ENCODE peak calls at places on chromosome 13, in eight cellular contexts. T is tibial nerve, P is fibroblast of mammary gland, K is fibroblast of villous mesenchyme, A is SK-N-SH, O is thoracic aorta, L is epithelial cell of esophagus, C is mucosa of descending colon. F is an unnamed sample.

GRCh38 chr13:109389456-109389855 is 396.9 kb downstream of the IRS2 start:
- DNase-seq in T (no peak), P (peak; percentile 59), K (no peak), A (no peak), O (no peak), L (no peak), C (no peak), F (peak; percentile 30)

GRCh38 chr13:75792526-75793187 is 156.5 kb downstream of the LMO7 start:
- DNase-seq in T (no peak), P (no peak), K (peak; percentile 60), A (no peak), O (no peak), L (no peak), C (no peak), F (no peak)

GRCh38 chr13:76903544-76904162 is 17.4 kb upstream of the KCTD12 start:
- DNase-seq in T (peak; percentile 63), P (peak; percentile 83), K (peak; percentile 85), A (peak; percentile 73), O (no peak), L (peak; percentile 86), C (peak; percentile 81), F (peak; percentile 82)

GRCh38 chr13:18978447-18978846 is 203.2 kb downstream of the TUBA3C start:
- DNase-seq in T (no peak), P (no peak), K (no peak), A (no peak), O (no peak), L (no peak), C (no peak), F (no peak)

GRCh38 chr13:41465215-41465907 is 8.0 kb downstream of the RGCC start:
- DNase-seq in T (no peak), P (peak; percentile 91), K (peak; percentile 65), A (no peak), O (no peak), L (peak; percentile 87), C (peak; percentile 68), F (no peak)

GRCh38 chr13:33375421-33375820 is 89.9 kb upstream of the STARD13 start:
- DNase-seq in T (no peak), P (no peak), K (no peak), A (no peak), O (no peak), L (no peak), C (no peak), F (no peak)

GRCh38 chr13:113982296-113982661 is 8.4 kb upstream of the C13orf46 start:
- DNase-seq in T (no peak), P (no peak), K (no peak), A (no peak), O (no peak), L (no peak), C (no peak), F (no peak)

GRCh38 chr13:46631184-46631542 is 78.2 kb downstream of the LRCH1 start:
- DNase-seq in T (no peak), P (no peak), K (no peak), A (no peak), O (no peak), L (no peak), C (no peak), F (no peak)

GRCh38 chr13:64758520-64758919 is 2471.6 kb downstream of the PCDH9 start:
- DNase-seq in T (no peak), P (no peak), K (no peak), A (no peak), O (no peak), L (peak; percentile 3), C (no peak), F (no peak)

GRCh38 chr13:32824671-32825070 is 191.6 kb upstream of the KL start:
- DNase-seq in T (no peak), P (peak; percentile 89), K (peak; percentile 93), A (no peak), O (no peak), L (peak; percentile 92), C (no peak), F (no peak)

GRCh38 chr13:60335531-60335930 is 61.5 kb upstream of the TDRD3 start:
- DNase-seq in T (no peak), P (peak; percentile 23), K (peak; percentile 16), A (no peak), O (no peak), L (peak; percentile 20), C (no peak), F (no peak)

GRCh38 chr13:48038763-48039162 is 1.2 kb downstream of the NUDT15 start:
- DNase-seq in T (no peak), P (no peak), K (no peak), A (peak; percentile 3), O (no peak), L (peak; percentile 32), C (no peak), F (no peak)

GRCh38 chr13:27339299-27339698 is 68.7 kb downstream of the RASL11A start:
- DNase-seq in T (peak; percentile 29), P (peak; percentile 54), K (peak; percentile 54), A (peak; percentile 61), O (no peak), L (peak; percentile 64), C (peak; percentile 68), F (no peak)
- TF ChIP-seq CTCF in T (peak; percentile 12), P (peak; percentile 73), K (peak; percentile 67), A (peak; percentile 62), O (no peak), L (peak; percentile 65), C (peak; percentile 28), F (peak; percentile 40)

GRCh38 chr13:73056054-73056962 is 2.5 kb upstream of the KLF5 start:
- DNase-seq in T (no peak), P (peak; percentile 80), K (peak; percentile 77), A (no peak), O (no peak), L (peak; percentile 76), C (no peak), F (no peak)
- H3K4me3 ChIP-seq in T (no peak overlapping the region), P (no peak overlapping the region), K (no peak overlapping the region), A (no peak overlapping the region), O (no peak overlapping the region), L (peak overlapping the region; percentile 47), C (peak overlapping the region; percentile 1), F (no peak overlapping the region)

DNA sequence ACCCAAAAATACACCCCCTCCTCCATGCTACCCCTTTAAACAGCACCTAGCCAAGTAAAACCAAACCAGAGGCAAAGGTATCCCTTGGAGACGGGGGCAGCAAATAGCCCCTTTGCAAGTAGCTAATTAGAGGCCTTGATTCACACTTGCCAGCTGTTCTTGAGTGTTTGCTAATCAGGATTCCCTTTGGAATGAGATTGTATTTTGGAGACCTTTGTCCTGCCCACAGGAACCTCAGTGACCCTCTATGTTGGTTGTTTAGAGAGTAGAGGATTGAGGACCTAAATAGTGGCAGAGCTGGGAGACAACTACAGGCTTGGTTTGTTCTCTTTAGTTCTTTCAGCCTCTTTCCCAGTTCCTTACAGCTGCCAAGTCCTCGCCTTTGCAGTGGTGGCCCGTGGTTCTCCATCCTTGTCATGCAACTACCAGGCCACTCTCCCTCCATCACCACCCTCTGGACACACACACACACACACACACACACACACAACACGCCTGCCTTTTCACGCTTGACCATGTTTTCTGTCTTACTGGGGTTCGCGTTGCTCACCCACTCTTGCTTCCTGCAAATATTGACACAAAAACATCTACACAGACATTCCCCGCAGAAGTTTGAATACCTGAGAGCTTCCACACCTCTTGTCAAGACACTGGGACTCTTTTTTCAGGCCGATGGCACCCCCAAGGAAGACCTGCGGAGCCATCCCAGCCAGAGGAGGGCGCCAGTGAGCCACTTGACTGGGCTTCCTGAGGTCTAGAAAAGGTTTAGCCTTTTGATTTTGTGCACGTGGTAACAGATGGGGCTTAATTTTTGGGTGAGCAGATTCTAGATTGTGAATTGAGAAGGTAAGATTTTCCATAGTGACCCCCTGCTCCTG is 80.0 kb upstream of the GPR183 start:
- DNase-seq in T (peak; percentile 46), P (peak; percentile 32), K (peak; percentile 24), A (peak; percentile 58), O (no peak), L (peak; percentile 27), C (peak; percentile 84), F (peak; percentile 52)
- TF ChIP-seq CTCF in T (no peak), P (peak; percentile 66), K (peak; percentile 75), A (peak; percentile 76), O (peak; percentile 26), L (peak; percentile 57), C (peak; percentile 52), F (peak; percentile 60)

GRCh38 chr13:44759723-44760360 is 183.7 kb upstream of the TSC22D1 start:
- DNase-seq in T (no peak), P (no peak), K (peak; percentile 15), A (no peak), O (no peak), L (peak; percentile 83), C (no peak), F (no peak)

GRCh38 chr13:44757671-44758070 is 181.5 kb upstream of the TSC22D1 start:
- DNase-seq in T (no peak), P (no peak), K (no peak), A (no peak), O (no peak), L (no peak), C (no peak), F (no peak)

GRCh38 chr13:44760434-44760833 is 184.3 kb upstream of the TSC22D1 start:
- DNase-seq in T (no peak), P (no peak), K (no peak), A (no peak), O (no peak), L (peak; percentile 79), C (no peak), F (no peak)

GRCh38 chr13:44759222-44759721 is 183.1 kb upstream of the TSC22D1 start:
- DNase-seq in T (no peak), P (no peak), K (no peak), A (no peak), O (no peak), L (no peak), C (peak; percentile 43), F (no peak)

GRCh38 chr13:44758595-44759221 is 182.6 kb upstream of the TSC22D1 start:
- DNase-seq in T (no peak), P (peak; percentile 94), K (peak; percentile 80), A (no peak), O (no peak), L (peak; percentile 97), C (no peak), F (no peak)
- H3K4me3 ChIP-seq in T (no peak overlapping the region), P (no peak overlapping the region), K (no peak overlapping the region), A (no peak overlapping the region), O (no peak overlapping the region), L (peak overlapping the region; percentile 6), C (no peak overlapping the region), F (no peak overlapping the region)

DNA sequence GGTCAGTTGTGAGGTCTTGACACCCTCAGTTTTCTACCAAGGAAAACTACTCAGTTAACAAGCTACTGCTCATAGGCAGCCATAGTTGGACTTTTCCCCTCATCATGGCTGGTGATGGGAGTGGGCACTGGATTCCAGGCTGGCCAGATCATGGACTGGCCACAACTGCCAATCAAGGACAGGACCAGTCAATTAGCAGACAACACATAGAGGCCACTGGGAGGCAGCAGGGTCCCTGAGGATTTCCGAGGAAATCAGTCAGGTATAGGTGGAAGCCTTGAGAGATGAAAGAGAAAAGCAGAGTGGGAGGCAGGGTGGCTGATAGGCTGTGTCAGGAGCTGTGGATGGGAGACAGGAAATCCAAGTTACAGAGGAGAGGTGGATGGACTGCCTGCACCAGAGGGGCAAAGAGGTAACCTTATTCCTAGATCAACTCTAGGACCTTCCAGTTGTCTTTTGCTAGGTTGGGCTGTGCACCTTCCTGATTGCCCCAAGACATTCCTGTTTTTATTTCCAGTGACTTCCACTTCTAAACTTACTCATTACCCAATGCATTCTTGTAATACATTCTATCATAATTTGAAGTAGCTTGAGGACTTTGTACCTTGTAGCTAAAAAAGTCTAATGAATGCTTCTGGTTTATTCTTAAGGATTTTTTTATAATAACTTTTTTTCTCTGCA is 361.8 kb downstream of the KCNRG start:
- DNase-seq in T (no peak), P (no peak), K (no peak), A (no peak), O (no peak), L (peak; percentile 35), C (peak; percentile 16), F (no peak)
- TF ChIP-seq CTCF in T (no peak), P (peak; percentile 5), K (no peak), A (peak; percentile 7), O (no peak), L (peak; percentile 19), C (no peak), F (peak; percentile 38)

F was measured in right atrium auricular region.